ENCODE peak calls at places on chromosomes 2 and 18, in seven cellular contexts. W, Y, D, T, A, E and F are unnamed samples.

GRCh38 chr2:40113272-40113671 is 334.2 kb upstream of the THUMPD2 start:
- DNase-seq in D (no peak), T (no peak), A (peak; percentile 54), W (no peak), Y (no peak), E (no peak), F (no peak)

GRCh38 chr18:23515911-23516546 is 12.7 kb downstream of the RMC1 start:
- DNase-seq in E (peak; percentile 70), W (peak; percentile 68), D (peak; percentile 79), T (no peak), Y (peak; percentile 85), A (peak; percentile 76), F (peak; percentile 92)

GRCh38 chr2:119402645-119403560 is 28.8 kb upstream of the TMEM37 start:
- DNase-seq in Y (peak; percentile 30), E (no peak), T (no peak), A (no peak), D (no peak), W (no peak), F (no peak)

GRCh38 chr18:38698108-38698507 is 1132.5 kb upstream of the CELF4 start:
- DNase-seq in E (no peak), W (no peak), T (no peak), Y (no peak), D (no peak), A (no peak), F (no peak)

GRCh38 chr18:26960901-26961300 is 95.4 kb upstream of the AQP4 start:
- DNase-seq in Y (no peak), D (no peak), E (no peak), T (no peak), W (no peak), A (no peak), F (no peak)

GRCh38 chr2:29749041-29749440 is 172.3 kb downstream of the ALK start:
- DNase-seq in W (no peak), D (no peak), A (peak; percentile 81), T (no peak), E (no peak), Y (no peak), F (no peak)

GRCh38 chr18:79433431-79433830 is 37.7 kb downstream of the NFATC1 start:
- DNase-seq in Y (no peak), T (no peak), E (no peak), D (no peak), W (no peak), A (no peak), F (no peak)

GRCh38 chr2:37774976-37775907 is 103.8 kb upstream of the CDC42EP3 start:
- DNase-seq in W (no peak), Y (peak; percentile 62), T (no peak), E (no peak), A (no peak), D (no peak), F (no peak)

GRCh38 chr2:60880633-60880987 is 764 bp upstream of the REL start:
- DNase-seq in T (no peak), W (no peak), Y (no peak), A (peak; percentile 24), D (no peak), E (no peak), F (no peak)

GRCh38 chr18:45071959-45072358 is 391.3 kb downstream of the SETBP1 start:
- DNase-seq in D (no peak), T (no peak), E (no peak), A (no peak), W (no peak), Y (no peak), F (no peak)

GRCh38 chr18:77222464-77222863 is 27.2 kb upstream of the GALR1 start:
- DNase-seq in W (no peak), A (no peak), D (no peak), E (no peak), Y (no peak), T (no peak), F (no peak)

GRCh38 chr2:157444643-157445040 is 753 bp upstream of the CYTIP start:
- DNase-seq in W (no peak), T (no peak), D (peak; percentile 56), Y (no peak), A (no peak), E (peak; percentile 41), F (no peak)